ENCODE peak calls at places on chromosomes 12 and 14, in six cellular contexts. D, L, R, W, T and M are unnamed samples. For H3K4me1 and H3K9me3, the result is how much of the 10 kb centered on the place peaks cover.

GRCh38 chr14:90168425-90169105 is 87.8 kb upstream of the PSMC1 start:
- DNase-seq in D (peak), L (no peak), R (peak), W (no peak), T (no peak), M (no peak)

GRCh38 chr12:132228535-132229422 is 84.5 kb downstream of the NOC4L start:
- DNase-seq in D (no peak), L (no peak), R (no peak), W (peak), T (no peak), M (no peak)

GRCh38 chr14:52949711-52950409 is 990 bp downstream of the FERMT2 start:
- DNase-seq in D (peak), L (peak), R (peak), W (no peak), T (no peak), M (no peak)

GRCh38 chr12:52188658-52189057 is 3.2 kb downstream of the KRT80 start:
- DNase-seq in D (no peak), L (no peak), R (no peak), W (no peak), T (no peak), M (no peak)

GRCh38 chr12:96248532-96248931 is 54.4 kb downstream of the ELK3 start:
- DNase-seq in D (no peak), L (no peak), R (no peak), W (no peak), T (no peak), M (no peak)

GRCh38 chr14:78848234-78848820 is 678.2 kb downstream of the NRXN3 start:
- DNase-seq in D (peak), L (peak), R (peak), W (peak), T (no peak), M (no peak)

GRCh38 chr12:3647504-3647903 is 105.4 kb downstream of the CRACR2A start:
- DNase-seq in D (no peak), L (no peak), R (no peak), W (no peak), T (no peak), M (no peak)

GRCh38 chr12:50572275-50572674 is 67.5 kb downstream of the DIP2B start:
- DNase-seq in D (peak), L (peak), R (peak), W (no peak), T (no peak), M (no peak)

GRCh38 chr14:54599932-54600331 is 33.0 kb downstream of the SAMD4A start:
- DNase-seq in D (peak), L (no peak), R (no peak), W (no peak), T (no peak), M (no peak)

GRCh38 chr12:20212658-20213387 is 155.5 kb upstream of the PDE3A start:
- DNase-seq in D (peak), L (no peak), R (peak), W (no peak), T (peak), M (peak)

GRCh38 chr12:123741937-123742572 is 20.0 kb upstream of the DNAH10 start:
- DNase-seq in D (no peak), L (no peak), R (no peak), W (no peak), T (no peak), M (no peak)

GRCh38 chr12:49133014-49133413 is 1.8 kb upstream of the TUBA1B start:
- DNase-seq in D (no peak), L (no peak), R (no peak), W (no peak), T (no peak), M (no peak)

GRCh38 chr14:64566651-64567122 is 16.9 kb downstream of the PPP1R36 start:
- DNase-seq in D (no peak), L (no peak), R (peak), W (no peak), T (no peak), M (no peak)

GRCh38 chr12:79618848-79619404 is 71.8 kb downstream of the PAWR start:
- DNase-seq in D (peak), L (no peak), R (peak), W (no peak), T (no peak), M (no peak)

GRCh38 chr14:74634481-74634880 is 22.4 kb upstream of the LTBP2 start:
- DNase-seq in D (no peak), L (no peak), R (no peak), W (no peak), T (no peak), M (no peak)

GRCh38 chr12:49619286-49619685 is 4.1 kb upstream of the PRPF40B start:
- DNase-seq in D (peak), L (no peak), R (peak), W (no peak), T (no peak), M (no peak)

GRCh38 chr12:115930336-115930735 is 347.2 kb downstream of the MED13L start:
- DNase-seq in D (peak), L (no peak), R (no peak), W (no peak), T (no peak), M (no peak)

GRCh38 chr12:107545737-107546363 is 139.7 kb upstream of the PWP1 start:
- DNase-seq in D (no peak), L (no peak), R (no peak), W (no peak), T (no peak), M (no peak)

GRCh38 chr12:10672231-10672868 is 1.5 kb downstream of the STYK1 start:
- DNase-seq in D (peak), L (no peak), R (no peak), W (no peak), T (no peak), M (no peak)

GRCh38 chr12:47557401-47557800 is 148.4 kb downstream of the RPAP3 start:
- DNase-seq in D (no peak), L (no peak), R (no peak), W (no peak), T (no peak), M (no peak)

GRCh38 chr12:70049596-70050360 is 193.5 kb upstream of the CNOT2 start:
- DNase-seq in D (peak), L (no peak), R (no peak), W (no peak), T (no peak), M (no peak)

GRCh38 chr12:15194947-15195346 is 26.3 kb downstream of the RERG start:
- DNase-seq in D (no peak), L (no peak), R (no peak), W (no peak), T (no peak), M (no peak)

GRCh38 chr14:64671591-64671990 is 32.6 kb upstream of the PLEKHG3 start:
- DNase-seq in D (peak), L (peak), R (peak), W (no peak), T (no peak), M (no peak)

GRCh38 chr12:78086553-78087362 is 256.1 kb downstream of the NAV3 start:
- DNase-seq in D (peak), L (no peak), R (no peak), W (no peak), T (no peak), M (no peak)

GRCh38 chr14:81273521-81273920 is 52.8 kb upstream of the GTF2A1 start:
- DNase-seq in D (no peak), L (no peak), R (no peak), W (no peak), T (no peak), M (no peak)

GRCh38 chr14:70660967-70661871 is 19.5 kb downstream of the TTC9 start:
- DNase-seq in D (no peak), L (no peak), R (no peak), W (no peak), T (no peak), M (no peak)

GRCh38 chr12:45743247-45743646 is 13.7 kb downstream of the ARID2 start:
- DNase-seq in D (no peak), L (no peak), R (no peak), W (no peak), T (no peak), M (no peak)

GRCh38 chr12:210277-211141 is 3.4 kb downstream of the SLC6A12 start:
- DNase-seq in D (no peak), L (peak), R (no peak), W (no peak), T (no peak), M (no peak)

GRCh38 chr12:112380663-112381420 is 1.4 kb downstream of the HECTD4 start:
- DNase-seq in D (peak), L (no peak), R (no peak), W (no peak), T (no peak), M (no peak)

GRCh38 chr12:122137229-122137628 is 36.8 kb downstream of the IL31 start:
- DNase-seq in D (no peak), L (no peak), R (no peak), W (no peak), T (no peak), M (no peak)

GRCh38 chr12:101829639-101830390 is 944 bp downstream of the GNPTAB start:
- DNase-seq in D (peak), L (no peak), R (no peak), W (no peak), T (no peak), M (no peak)

GRCh38 chr12:15982071-15982470 is 70.9 kb downstream of the DERA start:
- DNase-seq in D (no peak), L (no peak), R (peak), W (no peak), T (no peak), M (no peak)

GRCh38 chr12:66514581-66514980 is 164.3 kb downstream of the GRIP1 start:
- DNase-seq in D (peak), L (no peak), R (peak), W (no peak), T (no peak), M (no peak)

GRCh38 chr12:119448737-119449136 is 114.2 kb downstream of the CCDC60 start:
- DNase-seq in D (peak), L (no peak), R (no peak), W (no peak), T (no peak), M (no peak)

GRCh38 chr12:123134755-123135282 is 16.1 kb downstream of the PITPNM2 start:
- DNase-seq in D (no peak), L (no peak), R (no peak), W (no peak), T (no peak), M (no peak)

GRCh38 chr12:96811083-96811482 is 96.0 kb upstream of the NEDD1 start:
- DNase-seq in D (peak), L (peak), R (peak), W (no peak), T (no peak), M (no peak)

GRCh38 chr12:73262788-73263381 is 990.7 kb downstream of the TRHDE start:
- DNase-seq in D (no peak), L (no peak), R (no peak), W (no peak), T (no peak), M (no peak)

GRCh38 chr12:26195250-26195640 is at the start of gene SSPN:
- DNase-seq in D (peak), L (no peak), R (peak), W (peak), T (peak), M (peak)

GRCh38 chr12:92403210-92404175 is 257.8 kb upstream of the BTG1 start:
- DNase-seq in D (no peak), L (no peak), R (no peak), W (no peak), T (no peak), M (no peak)

GRCh38 chr14:68589447-68590232 is 203.2 kb downstream of the ZFP36L1 start:
- DNase-seq in D (no peak), L (no peak), R (peak), W (peak), T (no peak), M (peak)

GRCh38 chr14:68593806-68594536 is 198.9 kb downstream of the ZFP36L1 start:
- DNase-seq in D (no peak), L (peak), R (peak), W (peak), T (no peak), M (no peak)

GRCh38 chr14:68591786-68592185 is 201.1 kb downstream of the ZFP36L1 start:
- DNase-seq in D (no peak), L (no peak), R (no peak), W (no peak), T (no peak), M (no peak)

GRCh38 chr14:68592948-68593347 is 199.9 kb downstream of the ZFP36L1 start:
- DNase-seq in D (no peak), L (no peak), R (no peak), W (peak), T (no peak), M (no peak)

GRCh38 chr14:68590233-68590535 is 202.7 kb downstream of the ZFP36L1 start:
- DNase-seq in D (no peak), L (no peak), R (no peak), W (no peak), T (no peak), M (no peak)
- H3K27ac ChIP-seq in D (no peak), L (no peak), R (no peak), W (no peak), T (peak), M (peak)

GRCh38 chr14:35112641-35113040 is 9.1 kb downstream of the PPP2R3C start:
- DNase-seq in D (no peak), L (no peak), R (no peak), W (no peak), T (no peak), M (no peak)
- H3K4me1 ChIP-seq in D (under half), L (under half), R (under half), W (under half), T (under half), M (under half)

GRCh38 chr12:99911967-99912366 is 72.8 kb downstream of the ANKS1B start:
- DNase-seq in D (no peak), L (no peak), R (peak), W (no peak), T (no peak), M (no peak)

GRCh38 chr12:99914206-99914605 is 70.5 kb downstream of the ANKS1B start:
- DNase-seq in D (no peak), L (no peak), R (no peak), W (no peak), T (no peak), M (no peak)

GRCh38 chr12:99918003-99918402 is 66.7 kb downstream of the ANKS1B start:
- DNase-seq in D (no peak), L (no peak), R (peak), W (no peak), T (no peak), M (no peak)

GRCh38 chr12:99916555-99916954 is 68.2 kb downstream of the ANKS1B start:
- DNase-seq in D (peak), L (no peak), R (peak), W (no peak), T (no peak), M (no peak)

GRCh38 chr12:99915251-99916082 is 69.3 kb downstream of the ANKS1B start:
- DNase-seq in D (peak), L (no peak), R (peak), W (no peak), T (no peak), M (no peak)
- H3K9me3 ChIP-seq in D (under half), L (under half), R (under half), W (under half), T (under half), M (under half)

GRCh38 chr14:102469261-102469660 is 40.3 kb downstream of the ANKRD9 start:
- DNase-seq in D (peak), L (no peak), R (no peak), W (no peak), T (no peak), M (no peak)

GRCh38 chr14:102474934-102475333 is 34.6 kb downstream of the ANKRD9 start:
- DNase-seq in D (no peak), L (no peak), R (peak), W (no peak), T (peak), M (peak)

GRCh38 chr14:102473559-102473958 is 36.0 kb downstream of the ANKRD9 start:
- DNase-seq in D (no peak), L (no peak), R (no peak), W (no peak), T (no peak), M (no peak)

GRCh38 chr14:102471921-102472814 is 37.4 kb downstream of the ANKRD9 start:
- DNase-seq in D (no peak), L (no peak), R (no peak), W (no peak), T (no peak), M (no peak)

GRCh38 chr14:102472815-102473158 is 36.8 kb downstream of the ANKRD9 start:
- DNase-seq in D (no peak), L (no peak), R (no peak), W (no peak), T (no peak), M (no peak)
- H3K27ac ChIP-seq in D (no peak), L (no peak), R (no peak), W (no peak), T (no peak), M (peak)

GRCh38 chr14:77613207-77613606 is 3.2 kb downstream of the SPTLC2 start:
- DNase-seq in D (peak), L (no peak), R (peak), W (no peak), T (no peak), M (no peak)
- H3K4me1 ChIP-seq in D (under half), L (under half), R (under half), W (under half), T (under half), M (under half)

DNA sequence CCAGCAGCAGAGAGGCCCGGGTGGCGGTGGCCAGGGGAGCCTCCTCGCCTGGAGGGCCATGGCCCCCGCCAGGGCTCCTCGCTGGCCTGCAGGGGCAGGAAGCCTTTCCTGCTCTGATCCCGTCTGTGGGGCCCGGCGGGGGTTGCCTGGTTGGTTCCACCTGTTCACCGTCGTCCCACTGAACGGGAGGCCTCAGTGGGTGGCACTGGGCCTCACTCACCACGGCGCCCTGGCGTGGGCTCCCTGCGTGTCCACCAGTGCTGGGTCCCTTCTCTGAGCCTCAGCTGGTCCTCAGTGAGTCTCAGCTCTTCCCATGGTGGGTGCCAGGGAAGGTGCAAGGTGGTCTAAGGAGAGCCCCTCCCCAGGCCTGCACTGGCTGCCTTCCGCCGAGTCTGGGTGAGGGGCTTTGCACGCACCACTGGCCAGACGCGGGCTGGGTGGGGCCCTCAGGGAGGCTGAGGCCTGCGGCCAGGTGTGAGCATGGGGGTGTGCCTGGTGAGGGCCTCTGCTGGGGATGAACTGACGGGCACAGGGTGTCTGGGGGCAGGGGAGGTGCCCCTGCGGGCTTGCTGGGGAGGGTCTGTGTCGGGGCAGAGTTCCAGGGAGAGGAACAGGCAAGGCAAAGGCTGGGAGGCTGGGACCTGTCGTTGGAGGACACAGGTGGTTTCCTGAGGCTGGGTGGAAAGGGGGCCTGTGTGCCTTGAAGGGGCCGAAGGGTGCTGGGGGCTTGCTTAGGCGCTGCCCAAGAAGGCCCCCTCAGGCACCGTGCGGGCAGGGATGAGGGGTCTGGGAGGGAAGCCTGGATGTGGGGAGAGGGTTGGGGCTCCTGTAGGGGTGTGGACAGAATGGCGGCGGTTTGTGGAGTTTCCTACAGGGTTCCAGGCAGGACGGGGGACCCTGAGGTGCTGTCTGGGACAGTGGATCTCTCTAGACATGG is 339.8 kb downstream of the TMEM121 start:
- DNase-seq in D (no peak), L (no peak), R (no peak), W (peak), T (no peak), M (no peak)
- H3K9me3 ChIP-seq in D (under half), L (under half), R (under half), W (under half), T (under half), M (under half)

DNA sequence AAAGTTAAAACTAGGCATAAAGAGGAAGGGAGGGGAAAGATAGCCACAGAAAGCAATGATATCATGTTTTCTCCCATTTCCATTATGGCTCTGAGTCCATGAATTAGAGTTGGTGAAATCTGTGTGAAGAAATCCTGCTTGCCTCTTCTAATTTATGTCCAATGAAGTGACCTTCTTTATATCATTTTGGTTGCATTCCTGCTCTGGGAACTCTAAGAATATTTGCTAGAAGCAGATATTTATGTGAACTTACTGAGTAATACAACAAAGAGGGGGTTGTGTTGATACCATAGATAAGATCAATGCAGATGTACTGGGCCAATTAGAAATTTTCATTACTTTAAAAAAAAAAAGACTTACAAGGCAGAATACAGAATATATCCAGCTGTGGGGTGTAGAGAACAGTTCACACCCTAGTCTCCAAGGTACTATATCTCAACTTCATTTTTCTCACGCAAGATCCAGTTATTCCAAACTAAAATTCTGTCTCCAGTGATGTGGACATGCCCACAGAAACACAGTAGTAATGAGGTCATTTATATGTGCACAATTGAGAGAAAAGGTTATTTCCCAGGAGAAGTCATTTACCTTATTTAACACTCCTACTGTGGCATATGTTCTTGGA is 51.5 kb upstream of the KCNJ8 start:
- DNase-seq in D (no peak), L (no peak), R (no peak), W (no peak), T (no peak), M (no peak)
- H3K27ac ChIP-seq in D (no peak), L (no peak), R (no peak), W (no peak), T (no peak), M (no peak)

GRCh38 chr14:23078692-23079116 is 16.2 kb downstream of the ACIN1 start:
- DNase-seq in D (peak), L (peak), R (peak), W (no peak), T (peak), M (peak)
- H3K4me1 ChIP-seq in D (under half), L (under half), R (under half), W (under half), T (under half), M (under half)